ENCODE peak calls at places on chromosomes 5 and 9, in five cellular contexts. O is H9, N is GM23338, J is stomach, V is left ventricle myocardium inferior. S is an unnamed sample.

GRCh38 chr5:142859037-142859436 is 88.9 kb downstream of the ARHGAP26 start:
- DNase-seq in O (no peak), J (no peak), N (no peak), V (no peak), S (no peak)

GRCh38 chr9:93096131-93096802 is at the start of gene CARD19:
- DNase-seq in V (peak), O (no peak), N (peak), J (peak), S (no peak)

GRCh38 chr5:52579391-52579790 is 208.3 kb upstream of the ITGA1 start:
- DNase-seq in N (no peak), O (no peak), V (no peak), J (no peak), S (no peak)

GRCh38 chr5:35131723-35132122 is 84.0 kb upstream of the AGXT2 start:
- DNase-seq in N (no peak), V (no peak), O (no peak), J (no peak), S (no peak)

GRCh38 chr5:138488481-138488945 is 23.2 kb downstream of the EGR1 start:
- DNase-seq in J (peak), N (no peak), O (no peak), V (no peak), S (no peak)

GRCh38 chr9:97440160-97440559 is 28.3 kb downstream of the TDRD7 start:
- DNase-seq in O (no peak), V (no peak), J (no peak), N (peak), S (no peak)

GRCh38 chr9:93116049-93116961 is 17.7 kb downstream of the NINJ1 start:
- DNase-seq in N (peak), O (no peak), J (peak), V (peak), S (no peak)

GRCh38 chr9:116237456-116237855 is 83.9 kb downstream of the PAPPA start:
- DNase-seq in V (no peak), O (no peak), N (no peak), J (no peak), S (no peak)

GRCh38 chr5:134525687-134526482 is 415 bp downstream of the JADE2 start:
- DNase-seq in V (peak), J (peak), N (peak), O (peak), S (peak)

GRCh38 chr9:33163433-33164137 is 3.6 kb downstream of the B4GALT1 start:
- DNase-seq in J (no peak), O (no peak), V (no peak), N (no peak), S (no peak)

GRCh38 chr9:126474786-126475485 is 138.8 kb upstream of the LMX1B start:
- DNase-seq in N (no peak), V (no peak), O (no peak), J (no peak), S (no peak)

GRCh38 chr9:91255327-91255726 is 106.4 kb downstream of the AUH start:
- DNase-seq in N (no peak), O (no peak), J (no peak), V (no peak), S (no peak)

GRCh38 chr5:6705088-6705487 is 8.1 kb upstream of the TENT4A start:
- DNase-seq in O (no peak), V (no peak), N (no peak), J (no peak), S (no peak)

GRCh38 chr9:32398207-32398606 is 13.8 kb downstream of the ACO1 start:
- DNase-seq in O (no peak), N (no peak), V (no peak), J (no peak), S (no peak)

GRCh38 chr9:133147412-133148271 is 16.1 kb downstream of the GBGT1 start:
- DNase-seq in J (peak), O (peak), V (peak), N (peak), S (peak)

GRCh38 chr5:72308853-72309191 is 11.2 kb downstream of the MRPS27 start:
- DNase-seq in V (no peak), N (no peak), O (no peak), J (no peak), S (no peak)

GRCh38 chr9:88949425-88949824 is 41.8 kb upstream of the S1PR3 start:
- DNase-seq in N (no peak), O (no peak), J (peak), V (peak), S (no peak)

GRCh38 chr9:98502976-98503325 is 205.8 kb downstream of the GABBR2 start:
- DNase-seq in O (peak), V (peak), N (peak), J (no peak), S (no peak)

GRCh38 chr5:135651156-135651555 is 72.4 kb upstream of the CXCL14 start:
- DNase-seq in N (no peak), O (no peak), J (no peak), V (no peak), S (no peak)

GRCh38 chr9:120985759-120986353 is 59.3 kb upstream of the TRAF1 start:
- DNase-seq in N (peak), J (no peak), O (no peak), V (no peak), S (no peak)

GRCh38 chr9:76687861-76688374 is 76.3 kb upstream of the PCA3 start:
- DNase-seq in O (no peak), J (peak), N (no peak), V (no peak), S (no peak)

GRCh38 chr9:98006127-98006796 is 23.1 kb downstream of the ANP32B start:
- DNase-seq in J (no peak), O (no peak), N (no peak), V (no peak), S (no peak)

GRCh38 chr5:149646564-149646963 is 65.3 kb downstream of the ARHGEF37 start:
- DNase-seq in O (no peak), N (no peak), V (no peak), J (no peak), S (no peak)

GRCh38 chr5:169895876-169896275 is 84.4 kb downstream of the INSYN2B start:
- DNase-seq in N (no peak), O (no peak), J (no peak), V (peak), S (no peak)

GRCh38 chr5:95861221-95861857 is 38.8 kb upstream of the GLRX start:
- DNase-seq in V (peak), O (no peak), N (no peak), J (peak), S (no peak)

GRCh38 chr5:157215826-157216167 is 35.2 kb downstream of the ITK start:
- DNase-seq in O (no peak), J (no peak), V (no peak), N (no peak), S (no peak)

DNA sequence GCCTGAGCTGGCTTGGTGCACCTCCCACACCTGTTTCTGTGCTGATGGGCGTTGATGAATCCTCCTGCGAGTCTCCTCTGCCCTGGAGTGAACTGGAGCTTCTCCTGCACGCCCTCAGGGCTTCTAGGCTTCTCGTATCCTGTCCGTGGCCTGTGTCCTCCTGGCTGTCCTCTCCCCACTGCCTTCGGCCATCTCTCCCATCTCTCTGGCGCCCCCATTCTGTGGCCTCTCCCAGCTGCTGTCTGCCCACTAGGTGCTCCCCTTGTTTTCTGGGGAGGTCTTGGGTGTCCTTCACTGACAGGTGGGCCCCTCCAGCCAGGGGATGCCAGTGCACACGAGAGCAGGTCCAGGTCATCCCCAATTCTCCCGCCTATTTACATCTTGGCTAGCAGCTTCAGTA is 28.8 kb downstream of the AHRR start:
- DNase-seq in V (no peak), N (peak), J (no peak), O (peak), S (no peak)
- TF ChIP-seq CTCF in V (no peak), N (peak), J (no peak), O (peak), S (no peak)

GRCh38 chr5:40409600-40409999 is 270.1 kb upstream of the PTGER4 start:
- DNase-seq in V (no peak), N (no peak), J (no peak), O (no peak), S (no peak)

GRCh38 chr5:40406426-40407211 is 273.1 kb upstream of the PTGER4 start:
- DNase-seq in V (no peak), N (no peak), O (no peak), J (no peak), S (no peak)

GRCh38 chr5:40410939-40411635 is 268.6 kb upstream of the PTGER4 start:
- DNase-seq in J (no peak), V (no peak), N (no peak), O (no peak), S (no peak)

GRCh38 chr5:40413747-40414146 is 266.0 kb upstream of the PTGER4 start:
- DNase-seq in O (no peak), V (no peak), N (no peak), J (no peak), S (no peak)

GRCh38 chr5:40410231-40410861 is 269.4 kb upstream of the PTGER4 start:
- DNase-seq in J (no peak), V (no peak), O (no peak), N (no peak), S (no peak)
- TF ChIP-seq CTCF in J (no peak), V (no peak), O (no peak), N (no peak), S (no peak)

GRCh38 chr5:146208916-146209522 is 5.6 kb downstream of the RBM27 start:
- DNase-seq in N (no peak), J (no peak), V (no peak), O (no peak), S (no peak)
- TF ChIP-seq CTCF in N (peak), J (no peak), V (peak), O (peak), S (no peak)

DNA sequence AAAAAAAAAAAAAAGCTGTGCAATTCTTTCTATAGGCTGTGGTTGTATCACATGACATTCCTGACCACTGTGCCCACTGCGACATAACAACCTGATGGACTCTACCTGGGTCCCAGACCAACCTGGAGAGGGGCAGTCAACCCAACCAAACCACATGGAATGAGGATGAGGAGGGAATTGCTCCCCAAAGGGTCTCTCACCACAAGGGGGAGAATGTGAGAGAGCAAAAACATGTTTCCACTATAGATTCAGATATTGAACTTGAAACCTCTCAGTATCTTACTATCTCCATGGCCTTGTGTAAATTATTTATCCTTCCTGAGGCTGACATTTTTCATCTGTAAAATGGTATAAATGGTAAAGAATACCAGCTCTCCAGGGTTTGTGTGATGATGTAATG is 66.9 kb upstream of the SV2C start:
- DNase-seq in N (peak), J (no peak), V (no peak), O (no peak), S (no peak)
- TF ChIP-seq CTCF in N (peak), J (no peak), V (no peak), O (peak), S (no peak)

GRCh38 chr9:13213337-13213736 is 66.2 kb downstream of the MPDZ start:
- DNase-seq in N (peak), O (no peak), J (no peak), V (no peak), S (no peak)
- TF ChIP-seq CTCF in N (peak), O (no peak), J (no peak), V (peak), S (no peak)

GRCh38 chr5:177602458-177602830 is 2.5 kb downstream of the B4GALT7 start:
- DNase-seq in O (no peak), J (no peak), V (no peak), N (no peak), S (no peak)

GRCh38 chr5:177601126-177601525 is 1.2 kb downstream of the B4GALT7 start:
- DNase-seq in O (no peak), V (no peak), J (no peak), N (no peak), S (no peak)

GRCh38 chr5:177600458-177601018 is 606 bp downstream of the B4GALT7 start:
- DNase-seq in J (no peak), N (no peak), V (no peak), O (no peak), S (no peak)

GRCh38 chr5:177603631-177604030 is 3.7 kb downstream of the B4GALT7 start:
- DNase-seq in N (no peak), J (no peak), V (no peak), O (no peak), S (no peak)

GRCh38 chr5:177601577-177602457 is 1.9 kb downstream of the B4GALT7 start:
- DNase-seq in O (no peak), J (peak), V (no peak), N (no peak), S (no peak)
- TF ChIP-seq CTCF in O (no peak), J (no peak), V (peak), N (no peak), S (no peak)

GRCh38 chr5:9538504-9538903 is 7.4 kb downstream of the SEMA5A start:
- DNase-seq in N (no peak), J (no peak), O (no peak), V (no peak), S (no peak)

GRCh38 chr5:9537223-9538141 is 8.4 kb downstream of the SEMA5A start:
- DNase-seq in J (no peak), V (no peak), O (no peak), N (no peak), S (no peak)

GRCh38 chr5:9533577-9534334 is 12.1 kb downstream of the SEMA5A start:
- DNase-seq in O (no peak), N (no peak), V (no peak), J (no peak), S (no peak)

GRCh38 chr5:9534881-9535517 is 10.9 kb downstream of the SEMA5A start:
- DNase-seq in V (no peak), J (no peak), N (no peak), O (no peak), S (no peak)

GRCh38 chr5:9536717-9537116 is 9.2 kb downstream of the SEMA5A start:
- DNase-seq in O (no peak), N (no peak), V (peak), J (no peak), S (no peak)
- TF ChIP-seq CTCF in O (no peak), N (no peak), V (no peak), J (no peak), S (no peak)

GRCh38 chr5:172733974-172734346 is 37.0 kb downstream of the DUSP1 start:
- DNase-seq in V (no peak), O (no peak), N (no peak), J (no peak), S (no peak)

GRCh38 chr5:172732201-172732865 is 38.7 kb downstream of the DUSP1 start:
- DNase-seq in J (no peak), V (no peak), O (no peak), N (no peak), S (no peak)

GRCh38 chr5:172731286-172732073 is 39.5 kb downstream of the DUSP1 start:
- DNase-seq in V (no peak), O (no peak), J (peak), N (no peak), S (no peak)

GRCh38 chr5:172735141-172735831 is 35.7 kb downstream of the DUSP1 start:
- DNase-seq in N (no peak), V (no peak), O (no peak), J (no peak), S (no peak)

DNA sequence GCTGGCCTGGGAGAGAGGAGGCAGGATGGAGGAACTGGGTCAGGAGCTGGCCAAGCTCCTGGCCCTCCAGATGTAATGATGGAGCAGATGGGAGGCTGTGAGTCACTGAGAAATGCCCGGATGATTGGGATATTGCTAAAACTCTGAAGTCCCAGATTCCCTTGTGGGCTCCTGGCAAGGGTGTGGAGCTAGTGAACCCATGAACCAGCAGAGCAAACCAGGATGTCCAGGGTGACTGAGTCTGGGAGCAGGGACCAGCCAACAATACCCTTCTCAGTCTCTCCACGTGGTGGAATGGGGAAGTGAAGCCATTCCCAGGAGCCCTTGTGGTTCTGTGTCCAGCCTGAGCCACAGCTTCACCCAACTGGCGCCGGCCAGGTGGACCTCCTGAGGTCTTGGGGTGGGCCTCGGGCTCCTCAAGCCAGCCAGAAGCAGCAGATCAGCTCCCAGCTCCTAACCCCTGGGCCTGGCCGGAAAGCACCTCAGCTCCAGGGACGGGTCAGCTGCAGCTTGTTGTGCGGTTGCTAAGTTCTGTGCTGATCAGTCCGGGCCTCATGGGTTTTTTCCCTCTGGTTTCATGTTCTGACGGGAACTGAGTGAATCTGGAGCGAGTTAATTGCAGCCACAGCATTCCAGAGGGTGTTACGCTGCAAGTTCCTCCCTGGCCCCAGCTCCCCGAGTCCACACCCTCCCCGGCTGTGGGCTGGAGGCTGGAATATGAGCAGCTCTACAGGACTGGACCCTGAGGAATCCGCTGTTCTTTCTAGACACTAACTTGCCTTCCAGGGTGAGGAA is 37.6 kb downstream of the DUSP1 start:
- DNase-seq in N (peak), V (peak), O (no peak), J (peak), S (no peak)
- TF ChIP-seq CTCF in N (no peak), V (no peak), O (no peak), J (no peak), S (no peak)

DNA sequence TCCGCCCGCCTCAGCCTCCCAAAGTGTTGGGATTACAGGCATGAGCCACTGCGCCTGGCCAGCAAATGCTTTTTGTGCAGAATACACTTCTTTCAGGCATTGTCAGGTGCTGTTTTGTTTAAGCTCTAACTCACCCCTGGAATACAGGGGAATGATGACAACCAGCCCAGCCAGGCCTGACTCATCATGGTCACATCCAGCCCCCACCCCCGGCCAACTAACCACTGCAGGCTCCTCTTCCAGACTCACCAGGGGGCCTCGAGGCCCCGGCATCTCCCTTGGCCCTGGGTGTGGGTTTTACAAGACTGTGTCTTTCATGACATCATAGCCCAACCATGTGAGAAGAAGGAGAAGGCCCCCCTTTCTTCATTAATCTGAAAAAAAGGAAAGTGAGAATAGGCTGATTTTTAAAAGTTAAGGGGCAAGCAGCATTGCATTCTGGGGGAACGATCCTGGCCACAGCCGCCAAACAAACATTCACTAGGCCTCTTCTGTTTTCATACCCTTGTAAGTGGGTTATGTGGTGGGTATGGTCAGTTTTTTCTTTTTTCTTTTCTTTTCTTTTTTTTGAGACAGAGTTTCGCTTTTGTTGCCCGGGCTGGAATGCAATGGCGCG is 35.6 kb downstream of the OLFML2A start:
- DNase-seq in N (no peak), V (peak), O (no peak), J (no peak), S (no peak)
- TF ChIP-seq CTCF in N (no peak), V (no peak), O (no peak), J (no peak), S (no peak)

S was measured in activated B cell treated with CpG ODN at 0.5 μM for 24 hours.